ENCODE peak calls at places on chromosome 22, in ten cellular contexts. One of them, this sample, is unnamed.
A peak's percentile ranks its signal among the peaks of the same experiment; 100 is the strongest.

GRCh38 chr22:38417252-38418060 is 37.5 kb downstream of the KCNJ4 start:
- DNase-seq in fibroblast of the aortic adventitia: no peak
- DNase-seq in hepatocyte: peak; percentile 2
- DNase-seq in body of pancreas: no peak
- DNase-seq in colonic mucosa: no peak
- DNase-seq in CD8-positive, alpha-beta T cell: no peak
- DNase-seq in AG04450: no peak
- DNase-seq in cardiac fibroblast: no peak
- DNase-seq in AG10803: no peak
- DNase-seq in pancreas: no peak
- DNase-seq in this sample: no peak

GRCh38 chr22:20055654-20056053 is 24.4 kb upstream of the DGCR8 start:
- DNase-seq in AG04450: no peak
- DNase-seq in CD8-positive, alpha-beta T cell: no peak
- DNase-seq in pancreas: no peak
- DNase-seq in colonic mucosa: no peak
- DNase-seq in AG10803: no peak
- DNase-seq in cardiac fibroblast: no peak
- DNase-seq in fibroblast of the aortic adventitia: no peak
- DNase-seq in hepatocyte: no peak
- DNase-seq in body of pancreas: no peak
- DNase-seq in this sample: no peak

GRCh38 chr22:42342426-42343135 is 72.1 kb upstream of the TCF20 start:
- DNase-seq in colonic mucosa: no peak
- DNase-seq in AG04450: no peak
- DNase-seq in body of pancreas: no peak
- DNase-seq in CD8-positive, alpha-beta T cell: no peak
- DNase-seq in AG10803: no peak
- DNase-seq in hepatocyte: no peak
- DNase-seq in pancreas: no peak
- DNase-seq in fibroblast of the aortic adventitia: no peak
- DNase-seq in cardiac fibroblast: no peak
- DNase-seq in this sample: no peak

GRCh38 chr22:30943368-30943767 is 25.2 kb downstream of the MORC2 start:
- DNase-seq in fibroblast of the aortic adventitia: no peak
- DNase-seq in AG04450: no peak
- DNase-seq in AG10803: no peak
- DNase-seq in hepatocyte: no peak
- DNase-seq in colonic mucosa: no peak
- DNase-seq in body of pancreas: no peak
- DNase-seq in CD8-positive, alpha-beta T cell: peak; percentile 50
- DNase-seq in pancreas: no peak
- DNase-seq in cardiac fibroblast: no peak
- DNase-seq in this sample: no peak

GRCh38 chr22:44615602-44616180 is 86.3 kb upstream of the PRR5 start:
- DNase-seq in cardiac fibroblast: no peak
- DNase-seq in pancreas: no peak
- DNase-seq in hepatocyte: no peak
- DNase-seq in CD8-positive, alpha-beta T cell: no peak
- DNase-seq in AG10803: no peak
- DNase-seq in colonic mucosa: no peak
- DNase-seq in fibroblast of the aortic adventitia: no peak
- DNase-seq in AG04450: no peak
- DNase-seq in body of pancreas: no peak
- DNase-seq in this sample: no peak

GRCh38 chr22:26489447-26490036 is 5.9 kb downstream of the SRRD start:
- DNase-seq in CD8-positive, alpha-beta T cell: no peak
- DNase-seq in pancreas: no peak
- DNase-seq in colonic mucosa: no peak
- DNase-seq in hepatocyte: no peak
- DNase-seq in AG10803: no peak
- DNase-seq in cardiac fibroblast: no peak
- DNase-seq in fibroblast of the aortic adventitia: no peak
- DNase-seq in AG04450: no peak
- DNase-seq in body of pancreas: no peak
- DNase-seq in this sample: no peak

GRCh38 chr22:19658967-19659804 is 55.1 kb upstream of the SEPTIN5 start:
- DNase-seq in pancreas: no peak
- DNase-seq in fibroblast of the aortic adventitia: no peak
- DNase-seq in AG04450: no peak
- DNase-seq in body of pancreas: no peak
- DNase-seq in hepatocyte: no peak
- DNase-seq in CD8-positive, alpha-beta T cell: no peak
- DNase-seq in colonic mucosa: no peak
- DNase-seq in AG10803: no peak
- DNase-seq in cardiac fibroblast: no peak
- DNase-seq in this sample: no peak

GRCh38 chr22:37904572-37905533 is 1.2 kb upstream of the MICALL1 start:
- DNase-seq in fibroblast of the aortic adventitia: peak; percentile 99
- DNase-seq in pancreas: no peak
- DNase-seq in AG04450: peak; percentile 95
- DNase-seq in cardiac fibroblast: peak; percentile 100
- DNase-seq in CD8-positive, alpha-beta T cell: no peak
- DNase-seq in AG10803: peak; percentile 98
- DNase-seq in hepatocyte: peak; percentile 84
- DNase-seq in colonic mucosa: peak; percentile 33
- DNase-seq in body of pancreas: no peak
- DNase-seq in this sample: peak; percentile 90

GRCh38 chr22:28051787-28052356 is 132.8 kb upstream of the PITPNB start:
- DNase-seq in colonic mucosa: peak; percentile 58
- DNase-seq in AG10803: peak; percentile 63
- DNase-seq in CD8-positive, alpha-beta T cell: no peak
- DNase-seq in AG04450: no peak
- DNase-seq in hepatocyte: peak; percentile 79
- DNase-seq in body of pancreas: peak; percentile 78
- DNase-seq in fibroblast of the aortic adventitia: peak; percentile 79
- DNase-seq in pancreas: peak; percentile 60
- DNase-seq in cardiac fibroblast: peak; percentile 75
- DNase-seq in this sample: no peak

GRCh38 chr22:30607300-30607930 is 441 bp downstream of the TCN2 start:
- DNase-seq in CD8-positive, alpha-beta T cell: no peak
- DNase-seq in AG04450: no peak
- DNase-seq in fibroblast of the aortic adventitia: no peak
- DNase-seq in AG10803: no peak
- DNase-seq in body of pancreas: no peak
- DNase-seq in colonic mucosa: no peak
- DNase-seq in cardiac fibroblast: no peak
- DNase-seq in hepatocyte: no peak
- DNase-seq in pancreas: no peak
- DNase-seq in this sample: no peak

DNA sequence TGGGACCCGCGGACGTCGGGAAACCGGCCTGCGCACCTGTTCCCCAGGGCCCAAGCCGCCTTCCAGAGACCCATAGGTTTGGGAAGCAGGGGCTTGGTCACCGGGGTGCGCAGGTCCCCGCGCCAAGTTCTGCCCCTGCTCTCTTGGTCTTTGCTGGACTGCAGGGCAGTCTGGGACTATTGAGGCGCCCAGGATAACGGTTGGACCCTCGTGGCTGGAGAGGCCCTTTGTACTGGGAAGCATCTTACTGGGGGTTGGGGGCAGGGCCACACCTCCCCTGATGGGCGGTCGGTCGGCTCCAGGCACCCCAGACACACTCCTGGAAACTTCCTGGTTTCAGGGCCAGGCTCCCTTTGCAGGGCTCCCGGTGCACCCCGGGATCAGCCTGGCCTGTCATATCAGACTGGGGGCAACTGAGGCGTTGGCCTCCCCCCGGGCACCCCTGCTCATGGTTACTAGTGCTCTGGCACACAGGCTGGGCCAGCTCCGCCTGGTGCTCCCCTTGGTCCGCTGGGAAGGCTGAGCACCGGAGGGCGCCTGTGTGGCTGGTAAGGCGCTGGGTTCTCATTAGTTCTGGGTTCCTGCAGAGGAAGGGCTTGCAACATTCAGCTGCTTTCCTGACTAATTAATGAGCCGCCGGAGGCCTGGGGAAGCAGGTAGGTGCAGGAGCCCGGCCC is 1250.5 kb downstream of the BRD1 start:
- DNase-seq in fibroblast of the aortic adventitia: no peak
- DNase-seq in AG10803: no peak
- DNase-seq in pancreas: no peak
- DNase-seq in CD8-positive, alpha-beta T cell: no peak
- DNase-seq in AG04450: no peak
- DNase-seq in cardiac fibroblast: no peak
- DNase-seq in colonic mucosa: no peak
- DNase-seq in body of pancreas: no peak
- DNase-seq in hepatocyte: peak; percentile 29
- DNase-seq in this sample: no peak
- TF ChIP-seq CTCF in fibroblast of the aortic adventitia: no peak
- TF ChIP-seq CTCF in AG10803: no peak
- TF ChIP-seq CTCF in pancreas: no peak
- TF ChIP-seq CTCF in CD8-positive, alpha-beta T cell: no peak
- TF ChIP-seq CTCF in AG04450: no peak
- TF ChIP-seq CTCF in cardiac fibroblast: no peak
- TF ChIP-seq CTCF in colonic mucosa: no peak
- TF ChIP-seq CTCF in body of pancreas: peak; percentile 16
- TF ChIP-seq CTCF in hepatocyte: peak; percentile 18
- TF ChIP-seq CTCF in this sample: no peak

DNA sequence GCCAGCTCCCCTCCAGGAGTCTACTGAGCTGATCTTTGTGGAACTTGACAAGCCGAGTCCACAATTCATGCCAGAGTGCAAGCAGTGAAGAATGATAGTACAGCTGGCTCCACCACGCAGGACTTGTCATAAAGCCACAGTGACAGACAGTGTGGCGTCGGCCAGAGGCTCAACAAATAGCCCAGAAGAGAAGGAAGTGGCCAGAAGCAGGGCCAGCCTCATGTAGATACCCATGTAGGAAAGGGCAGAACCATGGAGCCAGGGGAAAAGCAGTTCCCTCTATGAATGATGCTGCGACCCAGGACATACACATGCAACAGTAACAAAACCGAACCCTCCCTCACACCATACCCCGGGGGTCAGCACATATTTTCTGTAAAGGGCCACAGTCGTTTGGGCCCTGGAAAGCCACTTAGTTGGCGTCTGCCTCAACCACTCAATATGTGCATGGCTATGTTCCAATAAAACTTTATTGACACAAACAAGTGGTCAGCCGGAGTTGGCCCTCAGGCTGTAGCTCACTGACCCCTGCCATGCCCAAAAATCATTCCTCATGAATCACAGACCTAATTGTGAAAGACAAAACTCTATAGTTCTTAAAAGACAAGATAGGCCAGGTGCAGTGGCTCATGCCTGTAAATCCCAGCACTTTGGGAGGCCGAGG is 161.4 kb downstream of the BRD1 start:
- DNase-seq in body of pancreas: peak; percentile 2
- DNase-seq in pancreas: no peak
- DNase-seq in AG10803: no peak
- DNase-seq in fibroblast of the aortic adventitia: no peak
- DNase-seq in CD8-positive, alpha-beta T cell: no peak
- DNase-seq in hepatocyte: no peak
- DNase-seq in colonic mucosa: no peak
- DNase-seq in cardiac fibroblast: no peak
- DNase-seq in AG04450: no peak
- DNase-seq in this sample: no peak
- H3K4me3 ChIP-seq in body of pancreas: no peak overlapping the region
- H3K4me3 ChIP-seq in pancreas: no peak overlapping the region
- H3K4me3 ChIP-seq in AG10803: no peak overlapping the region
- H3K4me3 ChIP-seq in fibroblast of the aortic adventitia: no peak overlapping the region
- H3K4me3 ChIP-seq in CD8-positive, alpha-beta T cell: no peak overlapping the region
- H3K4me3 ChIP-seq in hepatocyte: no peak overlapping the region
- H3K4me3 ChIP-seq in colonic mucosa: no peak overlapping the region
- H3K4me3 ChIP-seq in cardiac fibroblast: no peak overlapping the region
- H3K4me3 ChIP-seq in AG04450: no peak overlapping the region
- H3K4me3 ChIP-seq in this sample: no peak overlapping the region

DNA sequence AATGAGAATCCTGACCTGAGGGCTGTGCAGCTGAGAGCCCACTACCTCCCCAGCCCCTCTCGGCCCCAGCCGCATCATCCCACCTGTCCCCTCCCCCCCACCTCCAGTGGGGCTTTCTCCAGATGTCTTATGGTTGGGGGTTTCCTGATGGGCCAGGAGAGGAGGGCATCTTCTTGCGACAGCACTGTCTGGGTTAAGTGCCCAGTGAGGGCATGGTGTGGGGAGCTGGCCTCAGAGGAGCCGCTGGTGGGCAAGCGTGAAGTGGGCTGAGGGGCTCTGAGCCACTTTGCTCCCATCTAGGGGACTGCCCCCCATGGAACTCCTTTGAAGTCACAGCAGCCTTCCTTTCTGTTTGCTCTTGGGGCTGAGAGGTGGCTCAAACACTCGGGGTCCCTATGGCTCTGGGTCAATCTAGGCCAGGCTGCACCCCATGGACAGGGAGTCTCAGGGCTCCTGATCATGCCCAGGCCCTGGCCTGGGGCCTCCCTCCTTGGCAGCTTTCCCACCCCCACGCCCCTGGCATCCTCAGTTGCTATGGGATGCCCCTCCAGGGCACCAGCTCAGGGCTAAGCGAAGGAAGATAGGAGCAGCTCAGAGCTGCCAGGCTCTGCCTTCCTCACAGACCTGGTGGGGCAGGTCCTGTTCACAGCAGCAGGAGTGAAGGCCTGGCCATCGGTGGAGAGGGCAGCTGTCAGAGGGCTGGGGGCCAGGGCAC is 11.0 kb upstream of the MIEF1 start:
- DNase-seq in AG04450: no peak
- DNase-seq in body of pancreas: no peak
- DNase-seq in cardiac fibroblast: no peak
- DNase-seq in AG10803: no peak
- DNase-seq in pancreas: no peak
- DNase-seq in hepatocyte: no peak
- DNase-seq in colonic mucosa: no peak
- DNase-seq in fibroblast of the aortic adventitia: no peak
- DNase-seq in CD8-positive, alpha-beta T cell: no peak
- DNase-seq in this sample: no peak
- TF ChIP-seq CTCF in AG04450: no peak
- TF ChIP-seq CTCF in body of pancreas: no peak
- TF ChIP-seq CTCF in cardiac fibroblast: no peak
- TF ChIP-seq CTCF in AG10803: no peak
- TF ChIP-seq CTCF in pancreas: no peak
- TF ChIP-seq CTCF in hepatocyte: no peak
- TF ChIP-seq CTCF in colonic mucosa: no peak
- TF ChIP-seq CTCF in fibroblast of the aortic adventitia: no peak
- TF ChIP-seq CTCF in CD8-positive, alpha-beta T cell: no peak
- TF ChIP-seq CTCF in this sample: no peak

DNA sequence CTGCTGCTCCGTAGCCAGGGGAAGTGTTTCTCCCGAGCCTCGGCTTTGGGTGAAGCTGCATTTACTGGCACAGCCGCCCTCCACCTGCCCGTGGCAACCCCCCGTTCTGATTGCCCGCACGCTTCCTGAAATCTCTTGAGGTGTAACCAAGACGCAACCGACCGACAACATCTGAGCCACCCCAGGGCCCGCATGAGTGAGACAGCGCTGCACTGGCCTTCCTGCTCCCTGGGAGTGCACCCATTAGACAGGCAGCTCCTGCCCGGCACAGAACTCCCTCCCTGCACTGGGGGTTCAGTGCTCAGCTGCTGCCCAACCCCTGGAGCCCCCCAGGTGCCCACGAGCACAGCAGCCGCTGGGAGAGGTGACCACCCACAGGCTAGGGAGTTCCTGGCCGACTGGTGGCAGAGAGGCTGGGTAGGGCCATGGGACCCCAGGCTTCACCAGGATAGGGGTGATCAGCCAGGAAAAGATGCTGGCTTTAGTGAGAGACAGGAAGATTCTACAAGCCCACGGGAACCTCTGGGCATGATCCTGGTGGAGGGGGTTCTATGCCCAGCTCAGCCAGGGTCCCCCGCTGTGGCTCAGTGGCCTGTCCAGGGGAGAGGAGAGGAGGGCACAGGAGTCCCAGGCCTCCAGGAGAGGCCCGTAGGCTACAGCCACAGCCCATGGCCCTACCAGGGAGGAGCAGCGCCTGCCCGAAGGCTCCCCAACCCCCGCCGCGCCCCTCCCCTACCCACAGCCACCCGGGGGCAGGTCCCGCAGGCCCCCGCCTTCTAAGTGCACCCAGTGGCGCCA is 14.6 kb downstream of the PLXNB2 start:
- DNase-seq in AG10803: no peak
- DNase-seq in body of pancreas: no peak
- DNase-seq in AG04450: no peak
- DNase-seq in colonic mucosa: no peak
- DNase-seq in hepatocyte: no peak
- DNase-seq in fibroblast of the aortic adventitia: no peak
- DNase-seq in pancreas: no peak
- DNase-seq in cardiac fibroblast: no peak
- DNase-seq in CD8-positive, alpha-beta T cell: no peak
- DNase-seq in this sample: no peak
- H3K4me3 ChIP-seq in AG10803: peak overlapping the region; percentile 49
- H3K4me3 ChIP-seq in body of pancreas: no peak overlapping the region
- H3K4me3 ChIP-seq in AG04450: peak overlapping the region; percentile 51
- H3K4me3 ChIP-seq in colonic mucosa: peak overlapping the region; percentile 21
- H3K4me3 ChIP-seq in hepatocyte: no peak overlapping the region
- H3K4me3 ChIP-seq in fibroblast of the aortic adventitia: peak overlapping the region; percentile 25
- H3K4me3 ChIP-seq in pancreas: no peak overlapping the region
- H3K4me3 ChIP-seq in cardiac fibroblast: no peak overlapping the region
- H3K4me3 ChIP-seq in CD8-positive, alpha-beta T cell: peak overlapping the region; percentile 50
- H3K4me3 ChIP-seq in this sample: peak overlapping the region; percentile 35